ENCODE peak calls at places on chromosomes 2 and 18, in six cellular contexts. One of them, this sample, is unnamed.

GRCh38 chr2:53519925-53520629 is 247.5 kb upstream of the CHAC2 start:
- DNase-seq in HCT116: no peak
- DNase-seq in GM12878: no peak
- DNase-seq in endothelial cell of umbilical vein: no peak
- DNase-seq in K562: no peak
- DNase-seq in NB4: no peak
- DNase-seq in this sample: no peak

GRCh38 chr2:166011660-166012059 is 58.1 kb upstream of the TTC21B start:
- DNase-seq in HCT116: no peak
- DNase-seq in NB4: no peak
- DNase-seq in K562: no peak
- DNase-seq in endothelial cell of umbilical vein: no peak
- DNase-seq in GM12878: no peak
- DNase-seq in this sample: no peak

GRCh38 chr2:48414640-48414979 is 115.3 kb upstream of the STON1 start:
- DNase-seq in endothelial cell of umbilical vein: no peak
- DNase-seq in K562: no peak
- DNase-seq in HCT116: no peak
- DNase-seq in NB4: no peak
- DNase-seq in GM12878: no peak
- DNase-seq in this sample: no peak

GRCh38 chr18:2704541-2704940 is 49.0 kb downstream of the SMCHD1 start:
- DNase-seq in HCT116: no peak
- DNase-seq in endothelial cell of umbilical vein: no peak
- DNase-seq in NB4: no peak
- DNase-seq in K562: no peak
- DNase-seq in GM12878: no peak
- DNase-seq in this sample: no peak

GRCh38 chr2:7899241-7899640 is 782.6 kb upstream of the ID2 start:
- DNase-seq in K562: no peak
- DNase-seq in GM12878: no peak
- DNase-seq in NB4: peak
- DNase-seq in endothelial cell of umbilical vein: no peak
- DNase-seq in HCT116: no peak
- DNase-seq in this sample: no peak

GRCh38 chr18:7682334-7682733 is 115.2 kb downstream of the PTPRM start:
- DNase-seq in GM12878: no peak
- DNase-seq in HCT116: no peak
- DNase-seq in K562: no peak
- DNase-seq in NB4: no peak
- DNase-seq in endothelial cell of umbilical vein: no peak
- DNase-seq in this sample: no peak

GRCh38 chr2:118855451-118856279 is 8.2 kb upstream of the EN1 start:
- DNase-seq in endothelial cell of umbilical vein: peak
- DNase-seq in NB4: peak
- DNase-seq in HCT116: peak
- DNase-seq in K562: peak
- DNase-seq in GM12878: no peak
- DNase-seq in this sample: peak

GRCh38 chr2:17515652-17516051 is 2.6 kb downstream of the RAD51AP2 start:
- DNase-seq in GM12878: peak
- DNase-seq in endothelial cell of umbilical vein: no peak
- DNase-seq in NB4: no peak
- DNase-seq in K562: no peak
- DNase-seq in HCT116: no peak
- DNase-seq in this sample: no peak

GRCh38 chr2:3620834-3621233 is 25.9 kb downstream of the COLEC11 start:
- DNase-seq in HCT116: no peak
- DNase-seq in NB4: no peak
- DNase-seq in GM12878: no peak
- DNase-seq in K562: no peak
- DNase-seq in endothelial cell of umbilical vein: no peak
- DNase-seq in this sample: no peak

GRCh38 chr2:73110622-73111299 is 2.0 kb downstream of the RAB11FIP5 start:
- DNase-seq in endothelial cell of umbilical vein: peak
- DNase-seq in HCT116: no peak
- DNase-seq in GM12878: no peak
- DNase-seq in K562: no peak
- DNase-seq in NB4: no peak
- DNase-seq in this sample: no peak

GRCh38 chr2:230161180-230161579 is 58.6 kb downstream of the SP110 start:
- DNase-seq in K562: no peak
- DNase-seq in HCT116: no peak
- DNase-seq in NB4: peak
- DNase-seq in endothelial cell of umbilical vein: no peak
- DNase-seq in GM12878: no peak
- DNase-seq in this sample: no peak

GRCh38 chr2:39919511-39920317 is 140.7 kb upstream of the THUMPD2 start:
- DNase-seq in GM12878: no peak
- DNase-seq in NB4: no peak
- DNase-seq in HCT116: no peak
- DNase-seq in endothelial cell of umbilical vein: no peak
- DNase-seq in K562: no peak
- DNase-seq in this sample: no peak

GRCh38 chr2:86068098-86069047 is 37.3 kb downstream of the POLR1A start:
- DNase-seq in K562: no peak
- DNase-seq in NB4: no peak
- DNase-seq in GM12878: no peak
- DNase-seq in HCT116: no peak
- DNase-seq in endothelial cell of umbilical vein: no peak
- DNase-seq in this sample: peak

GRCh38 chr2:221836091-221836490 is 264.0 kb upstream of the EPHA4 start:
- DNase-seq in endothelial cell of umbilical vein: no peak
- DNase-seq in GM12878: no peak
- DNase-seq in HCT116: no peak
- DNase-seq in K562: no peak
- DNase-seq in NB4: no peak
- DNase-seq in this sample: no peak

GRCh38 chr2:156396126-156396525 is 40.1 kb upstream of the GPD2 start:
- DNase-seq in GM12878: peak
- DNase-seq in HCT116: no peak
- DNase-seq in K562: no peak
- DNase-seq in endothelial cell of umbilical vein: no peak
- DNase-seq in NB4: peak
- DNase-seq in this sample: no peak

GRCh38 chr2:151795646-151796240 is 32.5 kb downstream of the ARL5A start:
- DNase-seq in K562: no peak
- DNase-seq in NB4: no peak
- DNase-seq in endothelial cell of umbilical vein: no peak
- DNase-seq in HCT116: no peak
- DNase-seq in GM12878: no peak
- DNase-seq in this sample: no peak

DNA sequence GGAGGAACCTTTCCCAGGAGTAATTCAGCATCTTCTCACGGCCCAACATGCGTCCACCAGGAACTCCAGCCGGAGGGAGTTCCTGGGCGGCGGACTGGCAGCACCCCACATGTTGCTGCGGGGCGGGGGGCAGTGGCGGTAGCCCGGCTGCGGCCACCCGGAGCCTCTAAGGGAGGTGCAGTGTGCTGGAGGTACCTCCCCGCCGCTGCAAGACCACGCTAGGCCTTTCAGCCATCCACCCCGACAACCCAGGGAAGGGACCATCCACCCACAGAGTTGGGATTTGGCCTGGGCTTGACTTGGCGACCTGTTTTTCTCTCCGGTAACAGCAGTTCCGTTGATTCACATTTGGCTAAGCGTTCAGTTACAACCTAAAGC is 625 bp downstream of the LYPD6 start:
- DNase-seq in GM12878: no peak
- DNase-seq in HCT116: no peak
- DNase-seq in K562: no peak
- DNase-seq in NB4: no peak
- DNase-seq in endothelial cell of umbilical vein: no peak
- DNase-seq in this sample: no peak
- H3K4me3 ChIP-seq in GM12878: peak
- H3K4me3 ChIP-seq in HCT116: peak
- H3K4me3 ChIP-seq in K562: no peak
- H3K4me3 ChIP-seq in NB4: peak
- H3K4me3 ChIP-seq in endothelial cell of umbilical vein: peak
- H3K4me3 ChIP-seq in this sample: peak

GRCh38 chr2:107362973-107363372 is 463.7 kb upstream of the RGPD4 start:
- DNase-seq in K562: no peak
- DNase-seq in HCT116: no peak
- DNase-seq in GM12878: no peak
- DNase-seq in NB4: no peak
- DNase-seq in endothelial cell of umbilical vein: no peak
- DNase-seq in this sample: no peak

GRCh38 chr2:107354143-107354542 is 468.2 kb upstream of the ST6GAL2 start:
- DNase-seq in endothelial cell of umbilical vein: no peak
- DNase-seq in GM12878: no peak
- DNase-seq in NB4: no peak
- DNase-seq in HCT116: no peak
- DNase-seq in K562: no peak
- DNase-seq in this sample: no peak

GRCh38 chr2:107361951-107362350 is 464.7 kb upstream of the RGPD4 start:
- DNase-seq in HCT116: no peak
- DNase-seq in NB4: no peak
- DNase-seq in endothelial cell of umbilical vein: no peak
- DNase-seq in K562: no peak
- DNase-seq in GM12878: no peak
- DNase-seq in this sample: no peak

GRCh38 chr2:107358921-107359320 is 467.8 kb upstream of the RGPD4 start:
- DNase-seq in HCT116: no peak
- DNase-seq in K562: no peak
- DNase-seq in NB4: no peak
- DNase-seq in GM12878: no peak
- DNase-seq in endothelial cell of umbilical vein: no peak
- DNase-seq in this sample: no peak

DNA sequence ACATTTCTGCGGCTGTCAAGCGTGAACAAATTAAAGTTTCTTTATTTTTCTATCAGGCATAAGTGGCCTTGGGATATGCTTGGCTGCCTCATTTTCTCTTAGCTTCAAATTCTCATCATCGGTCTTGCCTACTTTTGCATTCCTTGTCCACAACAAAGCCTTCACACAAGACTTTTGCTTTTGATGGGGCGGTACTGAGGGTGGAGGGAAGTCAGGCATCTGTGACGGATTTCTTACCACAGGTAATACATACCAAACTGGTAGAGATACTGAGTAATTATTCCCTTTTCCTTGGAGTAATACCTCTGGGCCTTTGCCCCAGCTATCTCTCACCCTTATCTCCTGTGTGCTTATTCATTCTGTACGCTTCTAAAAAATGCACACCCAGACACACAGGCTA is 468.3 kb upstream of the RGPD4 start:
- DNase-seq in endothelial cell of umbilical vein: no peak
- DNase-seq in GM12878: no peak
- DNase-seq in NB4: no peak
- DNase-seq in K562: no peak
- DNase-seq in HCT116: no peak
- DNase-seq in this sample: no peak
- TF ChIP-seq MAX in endothelial cell of umbilical vein: no peak
- TF ChIP-seq MAX in GM12878: no peak
- TF ChIP-seq MAX in NB4: no peak
- TF ChIP-seq MAX in K562: no peak
- TF ChIP-seq MAX in HCT116: no peak
- TF ChIP-seq MAX in this sample: no peak

DNA sequence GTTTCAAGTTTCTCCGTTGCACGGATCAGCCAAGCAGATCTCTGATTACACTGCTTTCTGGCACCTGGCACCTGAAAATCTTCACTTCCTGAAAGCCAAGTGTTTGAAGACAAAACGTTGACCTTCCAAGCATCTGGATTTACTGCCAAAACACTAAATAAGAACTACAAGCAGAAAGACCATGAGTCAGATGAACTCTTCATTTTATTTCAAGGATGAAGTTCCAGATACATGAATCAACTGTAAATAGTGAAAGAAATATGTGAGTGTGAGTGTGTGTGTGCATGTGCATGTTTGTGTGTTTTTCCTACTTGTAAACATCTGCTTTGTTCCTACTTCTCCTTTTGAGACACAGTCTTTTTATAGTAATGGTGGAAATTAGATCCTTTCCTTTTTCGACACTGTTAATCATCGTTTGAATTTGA is 60.0 kb upstream of the DTNA start:
- DNase-seq in NB4: peak
- DNase-seq in K562: no peak
- DNase-seq in HCT116: no peak
- DNase-seq in GM12878: no peak
- DNase-seq in endothelial cell of umbilical vein: peak
- DNase-seq in this sample: no peak
- H3K4me3 ChIP-seq in NB4: no peak
- H3K4me3 ChIP-seq in K562: no peak
- H3K4me3 ChIP-seq in HCT116: no peak
- H3K4me3 ChIP-seq in GM12878: no peak
- H3K4me3 ChIP-seq in endothelial cell of umbilical vein: no peak
- H3K4me3 ChIP-seq in this sample: no peak

GRCh38 chr18:23302852-23303527 is 150.1 kb upstream of the RIOK3 start:
- DNase-seq in endothelial cell of umbilical vein: peak
- DNase-seq in HCT116: no peak
- DNase-seq in NB4: no peak
- DNase-seq in K562: no peak
- DNase-seq in GM12878: no peak
- DNase-seq in this sample: no peak

GRCh38 chr18:23302514-23302851 is 150.6 kb upstream of the RIOK3 start:
- DNase-seq in NB4: no peak
- DNase-seq in endothelial cell of umbilical vein: no peak
- DNase-seq in K562: no peak
- DNase-seq in GM12878: no peak
- DNase-seq in HCT116: no peak
- DNase-seq in this sample: no peak

GRCh38 chr18:23311346-23312103 is 141.6 kb upstream of the RIOK3 start:
- DNase-seq in NB4: no peak
- DNase-seq in HCT116: no peak
- DNase-seq in K562: no peak
- DNase-seq in GM12878: no peak
- DNase-seq in endothelial cell of umbilical vein: peak
- DNase-seq in this sample: no peak

GRCh38 chr18:23307567-23308295 is 145.4 kb upstream of the RIOK3 start:
- DNase-seq in NB4: peak
- DNase-seq in GM12878: peak
- DNase-seq in K562: no peak
- DNase-seq in endothelial cell of umbilical vein: peak
- DNase-seq in HCT116: peak
- DNase-seq in this sample: no peak

GRCh38 chr18:23306842-23307241 is 146.2 kb upstream of the RIOK3 start:
- DNase-seq in HCT116: no peak
- DNase-seq in NB4: no peak
- DNase-seq in endothelial cell of umbilical vein: peak
- DNase-seq in K562: no peak
- DNase-seq in GM12878: peak
- DNase-seq in this sample: no peak
- TF ChIP-seq MAX in HCT116: no peak
- TF ChIP-seq MAX in NB4: no peak
- TF ChIP-seq MAX in endothelial cell of umbilical vein: no peak
- TF ChIP-seq MAX in K562: no peak
- TF ChIP-seq MAX in GM12878: no peak
- TF ChIP-seq MAX in this sample: no peak

DNA sequence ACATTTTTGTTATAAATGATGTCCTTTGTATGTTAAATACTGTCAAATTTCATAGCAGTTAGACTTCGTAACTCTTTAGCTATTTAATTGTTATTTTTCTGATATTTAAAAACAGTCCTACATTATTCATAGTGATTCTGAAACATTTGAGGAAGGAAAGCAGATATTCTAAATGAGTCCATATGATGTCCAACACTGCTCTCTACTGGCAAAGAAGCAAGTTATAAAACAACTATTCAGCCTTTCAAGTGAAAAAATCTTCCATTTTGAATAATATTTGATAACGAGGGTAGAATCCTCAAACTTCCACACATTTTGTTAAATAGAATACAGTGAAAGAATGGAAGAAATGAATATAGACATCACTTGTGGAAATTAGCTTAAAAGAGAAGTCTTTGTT is 220.8 kb downstream of the GULP1 start:
- DNase-seq in HCT116: no peak
- DNase-seq in endothelial cell of umbilical vein: peak
- DNase-seq in K562: no peak
- DNase-seq in NB4: peak
- DNase-seq in GM12878: no peak
- DNase-seq in this sample: peak
- H3K4me3 ChIP-seq in HCT116: no peak
- H3K4me3 ChIP-seq in endothelial cell of umbilical vein: no peak
- H3K4me3 ChIP-seq in K562: no peak
- H3K4me3 ChIP-seq in NB4: no peak
- H3K4me3 ChIP-seq in GM12878: no peak
- H3K4me3 ChIP-seq in this sample: no peak